ENCODE peak calls at places on chromosome 9, in nine cellular contexts. C is midbrain; V is H9; I is activated effector memory CD4-positive, alpha-beta T cell treated with Interleukin-2 at 50 U/mL for 16 hours; Z is Daoy; M is stomach; J is activated T-helper 1 cell treated with anti-CD3 and anti-CD28 coated beads, Interleukin-12 subunit alpha, Interleukin-12 subunit beta, Interleukin-2, Interleukin-4 antibody, amounts not matched to agents 30 ng/mL and 10 ng/mL and 1 ng/mL, durations not matched to agents 14 hours and 24 hours and 36 hours; S is NCI-H774; B is AG08395. P is an unnamed sample.

GRCh38 chr9:86434039-86434726 is 80.0 kb upstream of the TUT7 start:
- DNase-seq in C (peak; percentile 46), V (no peak), I (no peak), Z (peak; percentile 50), M (no peak), J (no peak), S (peak; percentile 5), B (peak; percentile 71), P (no peak)

GRCh38 chr9:104276709-104277245 is 182.7 kb downstream of the SMC2 start:
- DNase-seq in C (no peak), V (no peak), I (no peak), Z (peak; percentile 13), M (no peak), J (no peak), S (no peak), B (no peak), P (no peak)

GRCh38 chr9:114837923-114838322 is 32.1 kb upstream of the TNFSF15 start:
- DNase-seq in C (no peak), V (no peak), I (no peak), Z (no peak), M (no peak), J (no peak), S (no peak), B (peak; percentile 45), P (no peak)

GRCh38 chr9:75445122-75445521 is 356.8 kb downstream of the OSTF1 start:
- DNase-seq in C (no peak), V (no peak), I (no peak), Z (no peak), M (no peak), J (no peak), S (no peak), B (no peak), P (no peak)

GRCh38 chr9:8070779-8071444 is 271.3 kb upstream of the DMAC1 start:
- DNase-seq in C (no peak), V (peak; percentile 69), I (no peak), Z (no peak), M (no peak), J (no peak), S (no peak), B (no peak), P (peak; percentile 66)

GRCh38 chr9:1173986-1174385 is 123.8 kb downstream of the DMRT2 start:
- DNase-seq in C (no peak), V (no peak), I (no peak), Z (no peak), M (no peak), J (no peak), S (no peak), B (peak; percentile 10), P (no peak)

GRCh38 chr9:21690561-21690960 is 111.9 kb upstream of the MTAP start:
- DNase-seq in C (no peak), V (no peak), I (no peak), Z (no peak), M (no peak), J (no peak), S (no peak), B (peak; percentile 28), P (no peak)

GRCh38 chr9:114209151-114209550 is 53.8 kb downstream of the COL27A1 start:
- DNase-seq in C (no peak), V (no peak), I (no peak), Z (no peak), M (no peak), J (no peak), S (no peak), B (no peak), P (no peak)

GRCh38 chr9:111928342-111928720 is 31.7 kb downstream of the UGCG start:
- DNase-seq in C (no peak), V (no peak), I (no peak), Z (no peak), M (no peak), J (no peak), S (no peak), B (peak; percentile 45), P (no peak)

GRCh38 chr9:129284607-129285291 is 106.7 kb upstream of the IER5L start:
- DNase-seq in C (no peak), V (no peak), I (no peak), Z (no peak), M (no peak), J (no peak), S (peak; percentile 91), B (no peak), P (peak; percentile 41)

GRCh38 chr9:134492281-134492691 is 149.3 kb upstream of the COL5A1 start:
- DNase-seq in C (no peak), V (no peak), I (no peak), Z (no peak), M (no peak), J (no peak), S (no peak), B (peak; percentile 94), P (no peak)

GRCh38 chr9:85212887-85213286 is 528.9 kb downstream of the AGTPBP1 start:
- DNase-seq in C (no peak), V (no peak), I (no peak), Z (peak; percentile 89), M (no peak), J (no peak), S (no peak), B (peak; percentile 63), P (no peak)

GRCh38 chr9:109013678-109014145 is 413 bp upstream of the CTNNAL1 start:
- DNase-seq in C (no peak), V (no peak), I (no peak), Z (no peak), M (no peak), J (no peak), S (no peak), B (peak; percentile 59), P (no peak)

GRCh38 chr9:133889498-133890301 is 102.4 kb downstream of the VAV2 start:
- DNase-seq in C (peak; percentile 10), V (no peak), I (no peak), Z (peak; percentile 51), M (no peak), J (no peak), S (peak; percentile 77), B (peak; percentile 17), P (no peak)

GRCh38 chr9:12748954-12749353 is 25.9 kb upstream of the LURAP1L start:
- DNase-seq in C (no peak), V (no peak), I (no peak), Z (no peak), M (no peak), J (no peak), S (no peak), B (no peak), P (no peak)

GRCh38 chr9:93061791-93062299 is 3.3 kb downstream of the SUSD3 start:
- DNase-seq in C (no peak), V (peak; percentile 65), I (no peak), Z (no peak), M (peak; percentile 48), J (no peak), S (peak; percentile 56), B (no peak), P (no peak)